ENCODE peak calls at places on chromosomes 3 and 15, in five cellular contexts. V is H9, E is trophoblast cell, L is neuronal stem cell, X is mesenchymal stem cell. R is an unnamed sample.

GRCh38 chr3:195208183-195208582 is 62.8 kb downstream of the XXYLT1 start:
- DNase-seq in L (no peak), X (no peak), E (no peak), V (no peak), R (peak)

GRCh38 chr3:135918600-135918999 is 46.9 kb upstream of the PPP2R3A start:
- DNase-seq in V (no peak), E (peak), X (peak), L (peak), R (no peak)

GRCh38 chr3:110654820-110655522 is 416.6 kb upstream of the NECTIN3 start:
- DNase-seq in V (no peak), X (no peak), E (no peak), L (no peak), R (no peak)

GRCh38 chr3:128698211-128699011 is 27.6 kb upstream of the RAB7A start:
- DNase-seq in L (peak), X (peak), V (peak), E (peak), R (no peak)

GRCh38 chr3:124829175-124829818 is 57.9 kb downstream of the ITGB5 start:
- DNase-seq in L (no peak), X (peak), E (no peak), V (no peak), R (no peak)

GRCh38 chr3:9779721-9780450 is 10.1 kb upstream of the CAMK1 start:
- DNase-seq in E (no peak), X (no peak), L (no peak), V (no peak), R (no peak)

GRCh38 chr3:184786271-184787010 is 25.5 kb upstream of the VPS8 start:
- DNase-seq in L (no peak), E (no peak), X (peak), V (no peak), R (no peak)

GRCh38 chr15:33226559-33227181 is 32.2 kb upstream of the FMN1 start:
- DNase-seq in X (peak), V (peak), L (no peak), E (peak), R (no peak)

GRCh38 chr3:122843604-122844003 is 48.7 kb downstream of the SLC49A4 start:
- DNase-seq in X (no peak), V (no peak), E (no peak), L (no peak), R (no peak)

GRCh38 chr3:183591881-183592521 is 36.5 kb upstream of the KLHL6 start:
- DNase-seq in X (no peak), E (peak), V (no peak), L (no peak), R (no peak)

GRCh38 chr15:100437261-100437660 is 91.5 kb downstream of the CERS3 start:
- DNase-seq in L (no peak), E (no peak), X (no peak), V (no peak), R (no peak)

GRCh38 chr3:159208080-159208479 is 406.2 kb downstream of the MFSD1 start:
- DNase-seq in V (no peak), L (no peak), X (no peak), E (no peak), R (no peak)

DNA sequence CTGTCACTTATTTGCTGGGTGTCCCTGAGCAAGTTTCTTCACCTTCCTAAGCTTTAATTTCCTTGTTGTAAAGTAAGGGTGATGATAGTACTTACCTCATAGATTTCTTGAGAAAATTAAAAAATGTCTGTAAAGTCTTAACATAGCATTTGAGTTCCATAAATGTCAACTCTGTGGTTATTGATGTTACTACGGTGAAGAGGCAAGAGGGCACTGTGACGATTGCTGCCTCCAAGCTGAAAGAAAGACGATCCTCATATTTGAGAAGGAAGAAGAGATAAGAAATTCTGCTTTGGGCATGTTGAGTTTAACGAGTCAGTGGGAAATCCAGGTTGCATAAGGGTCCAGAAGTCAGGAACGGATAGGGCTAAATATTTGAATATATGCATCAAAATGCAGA is 240.8 kb upstream of the ZPLD1 start:
- DNase-seq in V (no peak), L (no peak), X (no peak), E (peak), R (no peak)
- H3K14ac ChIP-seq in V (no peak), L (no peak), X (no peak), E (no peak), R (no peak)

DNA sequence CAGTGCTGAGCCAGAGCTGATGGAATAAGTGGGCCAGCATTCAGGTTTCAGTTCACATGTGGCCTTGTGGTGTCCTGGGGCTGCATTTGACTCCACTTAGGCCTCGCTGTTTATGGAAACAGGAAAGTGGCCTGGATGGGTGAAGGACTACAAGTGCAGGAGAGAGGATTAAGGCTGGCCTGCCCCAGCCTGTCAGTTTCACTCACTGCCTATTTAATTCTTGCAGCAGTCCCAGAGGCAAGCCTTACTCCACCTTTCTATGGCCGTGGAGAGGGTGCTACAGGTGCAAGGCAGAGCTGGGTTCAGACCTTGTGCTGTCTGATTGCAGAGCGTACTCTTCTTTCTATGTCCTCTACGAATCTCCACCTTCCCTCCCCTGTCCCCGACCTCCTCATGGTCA is 37.7 kb downstream of the ABHD17C start:
- DNase-seq in E (no peak), X (no peak), V (no peak), L (no peak), R (no peak)
- H2BK12ac ChIP-seq in E (no peak), X (no peak), V (no peak), L (no peak), R (no peak)

GRCh38 chr3:70985572-70985971 is 598.0 kb downstream of the FOXP1 start:
- DNase-seq in X (no peak), L (no peak), E (no peak), V (no peak), R (no peak)

GRCh38 chr3:70988111-70988510 is 595.4 kb downstream of the FOXP1 start:
- DNase-seq in X (no peak), E (no peak), L (no peak), V (no peak), R (no peak)

GRCh38 chr3:70982274-70982673 is 601.3 kb downstream of the FOXP1 start:
- DNase-seq in V (no peak), E (no peak), L (no peak), X (no peak), R (no peak)

GRCh38 chr3:70982700-70983140 is 600.8 kb downstream of the FOXP1 start:
- DNase-seq in X (peak), L (no peak), V (no peak), E (peak), R (no peak)

GRCh38 chr3:70984756-70985155 is 598.8 kb downstream of the FOXP1 start:
- DNase-seq in E (no peak), V (no peak), L (no peak), X (peak), R (no peak)
- H3K14ac ChIP-seq in E (no peak), V (no peak), L (no peak), X (no peak), R (no peak)

GRCh38 chr15:92159481-92159880 is 234.2 kb upstream of the ST8SIA2 start:
- DNase-seq in L (no peak), E (no peak), V (peak), X (no peak), R (no peak)
- H2BK12ac ChIP-seq in L (no peak), E (no peak), V (no peak), X (no peak), R (no peak)

GRCh38 chr15:67077641-67078215 is 12.3 kb downstream of the SMAD3 start:
- DNase-seq in V (no peak), E (no peak), L (no peak), X (no peak), R (no peak)
- H3K14ac ChIP-seq in V (no peak), E (peak), L (no peak), X (peak), R (no peak)

GRCh38 chr3:180073561-180073960 is 36.8 kb upstream of the PEX5L start:
- DNase-seq in X (no peak), V (no peak), L (no peak), E (no peak), R (no peak)

GRCh38 chr3:180070925-180071324 is 34.2 kb upstream of the PEX5L start:
- DNase-seq in V (no peak), E (no peak), X (no peak), L (no peak), R (no peak)

GRCh38 chr3:180072786-180073185 is 36.0 kb upstream of the PEX5L start:
- DNase-seq in E (no peak), X (no peak), L (no peak), V (no peak), R (no peak)
- H2BK12ac ChIP-seq in E (no peak), X (no peak), L (no peak), V (no peak), R (peak)

GRCh38 chr3:155854147-155854940 is at the start of gene SLC33A1:
- DNase-seq in E (peak), X (peak), L (peak), V (peak), R (peak)
- H3K14ac ChIP-seq in E (peak), X (peak), L (no peak), V (peak), R (no peak)

DNA sequence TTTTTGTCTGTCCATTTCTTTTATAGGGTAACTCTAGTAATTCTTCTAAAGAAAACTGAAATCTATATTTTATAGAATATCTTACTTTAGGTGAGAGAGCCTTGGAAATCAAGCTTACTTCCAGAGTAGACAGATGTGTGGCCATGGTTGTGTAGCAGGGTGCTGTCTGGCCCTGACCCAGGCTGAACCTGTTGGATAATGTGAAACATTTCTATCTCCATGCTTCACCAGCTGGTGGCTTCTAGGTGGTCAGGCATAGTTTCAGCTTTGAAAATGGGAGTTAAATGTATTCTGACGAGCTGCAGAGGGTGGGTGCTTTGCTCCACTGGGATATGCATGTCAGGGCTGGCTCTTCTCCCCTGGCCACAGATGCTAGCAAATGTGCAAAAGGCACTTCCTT is 20.8 kb upstream of the NR2C2 start:
- DNase-seq in X (no peak), V (no peak), E (no peak), L (no peak), R (no peak)
- H2BK12ac ChIP-seq in X (no peak), V (no peak), E (no peak), L (no peak), R (no peak)

GRCh38 chr15:57708047-57708446 is 1.5 kb downstream of the POLR2M start:
- DNase-seq in E (peak), L (no peak), V (no peak), X (peak), R (no peak)

GRCh38 chr15:57703387-57703786 is 3.1 kb upstream of the POLR2M start:
- DNase-seq in L (no peak), V (no peak), X (peak), E (no peak), R (no peak)

GRCh38 chr15:57705746-57706404 is 639 bp upstream of the POLR2M start:
- DNase-seq in L (no peak), V (no peak), E (peak), X (no peak), R (no peak)

GRCh38 chr15:57706405-57707209 is at the start of gene POLR2M:
- DNase-seq in X (peak), L (peak), E (peak), V (peak), R (peak)
- H3K14ac ChIP-seq in X (peak), L (peak), E (peak), V (peak), R (peak)